ENCODE peak calls at places on chromosome 9, in six cellular contexts. I, M, Y, J, H and C are unnamed samples.

GRCh38 chr9:4855861-4856260 is 63.1 kb downstream of the RCL1 start:
- DNase-seq in I (no peak), M (no peak), Y (no peak), J (no peak), H (no peak), C (no peak)

GRCh38 chr9:35609001-35609819 is 4.1 kb downstream of the TESK1 start:
- DNase-seq in I (peak; percentile 80), M (no peak), Y (no peak), J (no peak), H (no peak), C (no peak)

GRCh38 chr9:9054354-9054992 is 1254.9 kb upstream of the DMAC1 start:
- DNase-seq in I (no peak), M (no peak), Y (no peak), J (no peak), H (no peak), C (no peak)

GRCh38 chr9:116501871-116502270 is 185.2 kb upstream of the TRIM32 start:
- DNase-seq in I (no peak), M (no peak), Y (no peak), J (no peak), H (no peak), C (no peak)

GRCh38 chr9:7710686-7711085 is 88.9 kb downstream of the DMAC1 start:
- DNase-seq in I (no peak), M (no peak), Y (no peak), J (no peak), H (no peak), C (no peak)

GRCh38 chr9:133958756-133959155 is 33.4 kb downstream of the VAV2 start:
- DNase-seq in I (peak; percentile 74), M (no peak), Y (no peak), J (no peak), H (no peak), C (no peak)

GRCh38 chr9:129702563-129702962 is 37.1 kb downstream of the PRRX2 start:
- DNase-seq in I (no peak), M (no peak), Y (no peak), J (peak; percentile 79), H (no peak), C (no peak)

GRCh38 chr9:114898741-114899140 is 31.6 kb downstream of the TNFSF8 start:
- DNase-seq in I (peak; percentile 93), M (no peak), Y (no peak), J (no peak), H (peak; percentile 78), C (no peak)

GRCh38 chr9:34638138-34638445 is 505 bp upstream of the SIGMAR1 start:
- DNase-seq in I (no peak), M (no peak), Y (no peak), J (no peak), H (no peak), C (no peak)

GRCh38 chr9:89078860-89079259 is 87.6 kb downstream of the S1PR3 start:
- DNase-seq in I (no peak), M (no peak), Y (no peak), J (no peak), H (no peak), C (no peak)

GRCh38 chr9:21244841-21245240 is 5.0 kb upstream of the IFNA14 start:
- DNase-seq in I (no peak), M (no peak), Y (no peak), J (no peak), H (no peak), C (no peak)

GRCh38 chr9:5832093-5832542 is 799 bp downstream of the ERMP1 start:
- DNase-seq in I (no peak), M (no peak), Y (no peak), J (no peak), H (peak; percentile 36), C (no peak)

GRCh38 chr9:37678789-37679273 is 28.1 kb downstream of the FRMPD1 start:
- DNase-seq in I (no peak), M (no peak), Y (no peak), J (no peak), H (no peak), C (no peak)

GRCh38 chr9:30160570-30160969 is 2223.9 kb upstream of the ACO1 start:
- DNase-seq in I (no peak), M (no peak), Y (no peak), J (no peak), H (no peak), C (no peak)

GRCh38 chr9:105385372-105385985 is 62.4 kb upstream of the FSD1L start:
- DNase-seq in I (no peak), M (no peak), Y (no peak), J (no peak), H (peak; percentile 22), C (no peak)

GRCh38 chr9:113215142-113215541 is 5.9 kb downstream of the FKBP15 start:
- DNase-seq in I (no peak), M (no peak), Y (no peak), J (no peak), H (no peak), C (no peak)

GRCh38 chr9:79985276-79985675 is 413.5 kb downstream of the TLE4 start:
- DNase-seq in I (no peak), M (no peak), Y (no peak), J (no peak), H (no peak), C (no peak)

GRCh38 chr9:136745389-136746218 is 2.7 kb downstream of the LCN6 start:
- DNase-seq in I (no peak), M (no peak), Y (no peak), J (no peak), H (no peak), C (no peak)

GRCh38 chr9:132919609-132920268 is 24.7 kb downstream of the TSC1 start:
- DNase-seq in I (no peak), M (no peak), Y (no peak), J (no peak), H (no peak), C (no peak)

GRCh38 chr9:6922680-6923079 is 164.9 kb downstream of the KDM4C start:
- DNase-seq in I (no peak), M (no peak), Y (no peak), J (no peak), H (no peak), C (no peak)

GRCh38 chr9:127096208-127096607 is 26.2 kb downstream of the ANGPTL2 start:
- DNase-seq in I (no peak), M (no peak), Y (no peak), J (no peak), H (no peak), C (no peak)

GRCh38 chr9:69044226-69045219 is 9.0 kb downstream of the FXN start:
- DNase-seq in I (no peak), M (peak; percentile 15), Y (no peak), J (no peak), H (no peak), C (no peak)

GRCh38 chr9:96176901-96177718 is 124.9 kb downstream of the HSD17B3 start:
- DNase-seq in I (no peak), M (no peak), Y (no peak), J (no peak), H (no peak), C (no peak)
- TF ChIP-seq CTCF in I (no peak), M (no peak), Y (no peak), J (no peak), H (no peak), C (no peak)

DNA sequence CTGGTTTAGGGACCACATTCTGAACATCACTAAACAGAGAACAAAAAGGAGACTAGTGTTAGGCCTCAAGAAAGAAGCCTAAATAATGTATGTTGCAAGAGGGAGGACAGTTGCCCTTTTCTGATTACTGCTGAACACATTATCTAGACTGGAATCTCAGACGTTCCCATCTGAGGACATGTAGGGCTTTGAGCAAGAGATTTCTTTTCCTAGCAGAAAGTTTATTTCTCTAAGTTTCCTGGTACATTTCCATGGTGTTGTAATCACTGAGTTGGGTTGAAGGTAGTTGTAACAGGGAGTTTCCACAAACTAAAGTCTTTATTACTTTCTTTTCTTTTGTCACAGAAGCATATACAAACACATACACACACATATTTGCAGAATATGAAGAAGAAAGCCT is 269.2 kb downstream of the RFX3 start:
- DNase-seq in I (no peak), M (no peak), Y (no peak), J (no peak), H (no peak), C (no peak)
- TF ChIP-seq CTCF in I (no peak), M (no peak), Y (no peak), J (no peak), H (no peak), C (no peak)

DNA sequence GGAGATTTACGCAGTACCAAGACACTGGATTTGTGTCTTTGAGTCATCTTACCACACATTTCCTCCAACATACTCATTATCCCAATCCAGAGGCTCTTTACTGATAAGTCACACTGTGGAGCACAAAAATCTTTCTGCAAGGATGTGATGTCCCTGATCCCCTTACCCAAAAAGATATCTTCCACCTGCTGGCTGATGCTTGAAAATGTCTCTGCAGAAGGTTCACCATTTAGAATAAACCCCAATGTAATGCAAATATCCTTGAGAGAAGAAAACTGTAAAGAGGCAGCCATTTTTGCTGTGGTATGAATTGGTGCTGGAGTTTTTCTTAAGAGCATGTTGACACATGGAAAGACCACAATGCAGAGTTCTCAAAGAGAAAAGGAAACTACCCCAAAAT is 65.7 kb upstream of the RORB start:
- DNase-seq in I (no peak), M (no peak), Y (no peak), J (no peak), H (no peak), C (no peak)
- TF ChIP-seq CTCF in I (no peak), M (no peak), Y (no peak), J (no peak), H (no peak), C (no peak)

GRCh38 chr9:1938675-1939170 is 76.4 kb upstream of the SMARCA2 start:
- DNase-seq in I (no peak), M (no peak), Y (no peak), J (no peak), H (no peak), C (no peak)

GRCh38 chr9:1939466-1939865 is 75.7 kb upstream of the SMARCA2 start:
- DNase-seq in I (no peak), M (no peak), Y (no peak), J (no peak), H (no peak), C (no peak)

GRCh38 chr9:1939926-1940368 is 75.2 kb upstream of the SMARCA2 start:
- DNase-seq in I (no peak), M (peak; percentile 16), Y (no peak), J (no peak), H (no peak), C (no peak)

GRCh38 chr9:1941989-1942388 is 73.2 kb upstream of the SMARCA2 start:
- DNase-seq in I (no peak), M (no peak), Y (no peak), J (no peak), H (no peak), C (no peak)

GRCh38 chr9:1938135-1938534 is 77.0 kb upstream of the SMARCA2 start:
- DNase-seq in I (no peak), M (no peak), Y (no peak), J (no peak), H (no peak), C (no peak)
- TF ChIP-seq CTCF in I (no peak), M (no peak), Y (no peak), J (no peak), H (no peak), C (no peak)

GRCh38 chr9:124415102-124415851 is at the start of gene PSMB7:
- DNase-seq in I (peak; percentile 98), M (peak; percentile 96), Y (peak; percentile 85), J (peak; percentile 98), H (peak; percentile 98), C (peak; percentile 99)
- TF ChIP-seq CTCF in I (peak; percentile 94), M (peak; percentile 79), Y (peak; percentile 79), J (peak; percentile 86), H (peak; percentile 95), C (peak; percentile 91)